ENCODE peak calls at places on chromosomes 4 and X, in five cellular contexts. S is CD8-positive, alpha-beta memory T cell; N is transverse colon; K is Caco-2; L is fibroblast of lung. U is an unnamed sample.
A peak's percentile ranks its signal among the peaks of the same experiment; 100 is the strongest.

GRCh38 chr4:106245176-106245575 is 70.8 kb downstream of the TBCK start:
- DNase-seq in S (no peak), N (no peak), K (no peak), L (no peak), U (no peak)

GRCh38 chr4:8700576-8700975 is 108.0 kb downstream of the CPZ start:
- DNase-seq in S (no peak), N (peak; percentile 3), K (no peak), L (no peak), U (no peak)

GRCh38 chr4:86927843-86928395 is 6.9 kb upstream of the AFF1 start:
- DNase-seq in S (no peak), N (peak; percentile 21), K (no peak), L (peak; percentile 98), U (no peak)

GRCh38 chr4:8913858-8914460 is 42.3 kb upstream of the HMX1 start:
- DNase-seq in S (no peak), N (no peak), K (peak; percentile 17), L (no peak), U (no peak)

GRCh38 chr4:172708184-172708583 is 460.4 kb upstream of the GALNT7 start:
- DNase-seq in S (no peak), N (peak; percentile 9), K (no peak), L (no peak), U (no peak)

GRCh38 chr4:72666910-72667309 is 97.9 kb upstream of the ADAMTS3 start:
- DNase-seq in S (no peak), N (no peak), K (no peak), L (no peak), U (no peak)

GRCh38 chr4:155120536-155120935 is 87.9 kb upstream of the NPY2R start:
- DNase-seq in S (no peak), N (no peak), K (no peak), L (no peak), U (no peak)

GRCh38 chr4:183610033-183610432 is 49.0 kb downstream of the RWDD4 start:
- DNase-seq in S (no peak), N (no peak), K (peak; percentile 57), L (peak; percentile 52), U (no peak)

GRCh38 chrX:6382284-6382683 is 152.6 kb downstream of the VCX3A start:
- DNase-seq in S (no peak), N (no peak), K (peak; percentile 45), L (no peak), U (no peak)

GRCh38 chr4:4289575-4289929 is 402 bp downstream of the LYAR start:
- DNase-seq in S (no peak), N (peak; percentile 12), K (no peak), L (no peak), U (peak; percentile 53)

GRCh38 chr4:121380448-121381147 is at the start of gene QRFPR:
- DNase-seq in S (no peak), N (no peak), K (no peak), L (no peak), U (no peak)

GRCh38 chr4:87505862-87506261 is 23.3 kb downstream of the SPARCL1 start:
- DNase-seq in S (no peak), N (no peak), K (no peak), L (no peak), U (no peak)

GRCh38 chr4:99234331-99235010 is 15.4 kb upstream of the ADH6 start:
- DNase-seq in S (no peak), N (no peak), K (no peak), L (no peak), U (no peak)

GRCh38 chr4:181911420-181911819 is 331.8 kb upstream of the TENM3 start:
- DNase-seq in S (no peak), N (no peak), K (no peak), L (peak; percentile 74), U (no peak)

GRCh38 chrX:130174051-130174704 is 2.4 kb downstream of the RAB33A start:
- DNase-seq in S (no peak), N (no peak), K (no peak), L (peak; percentile 85), U (no peak)

GRCh38 chr4:40311811-40312346 is 23.3 kb upstream of the CHRNA9 start:
- DNase-seq in S (no peak), N (no peak), K (no peak), L (no peak), U (no peak)

DNA sequence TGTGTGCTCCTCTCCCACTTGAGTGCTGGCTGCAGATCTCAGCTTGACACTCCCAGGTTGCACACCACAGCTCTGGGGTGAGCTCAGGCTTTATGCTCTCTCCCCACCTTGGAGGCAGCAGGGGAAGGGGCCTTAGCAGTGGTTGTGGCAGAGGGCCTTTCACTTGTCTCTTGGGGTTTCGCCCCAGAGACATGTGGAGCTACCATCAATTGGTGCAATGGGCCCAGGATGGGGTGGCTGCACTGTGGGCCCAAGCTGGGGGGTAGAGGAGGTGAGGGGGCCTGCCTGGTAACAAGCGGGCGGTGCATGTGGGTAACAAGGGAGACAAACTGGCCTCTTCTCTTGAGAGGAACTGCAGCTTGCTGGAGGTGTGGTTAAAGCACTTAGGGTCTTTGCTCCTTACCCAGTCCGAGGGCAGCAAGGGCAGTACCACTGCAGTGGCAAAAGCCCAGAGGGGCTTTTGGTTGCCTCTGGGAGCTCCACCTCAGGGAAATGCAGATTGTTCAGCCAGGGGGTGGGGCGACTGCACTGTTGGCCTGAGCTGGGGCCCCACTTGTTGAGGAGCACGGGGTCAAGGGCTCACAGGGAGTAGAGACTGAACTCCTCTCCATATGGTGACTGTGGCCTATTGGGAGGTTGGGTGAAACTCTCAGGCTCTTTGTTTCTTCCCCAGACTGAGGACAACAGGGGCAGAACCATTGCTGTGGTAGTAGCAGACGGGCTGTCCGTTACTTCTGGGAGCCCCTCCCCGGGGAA is 30.5 kb upstream of the OR13H1 start:
- DNase-seq in S (no peak), N (no peak), K (no peak), L (no peak), U (no peak)
- H3K9me3 ChIP-seq in S (no peaks in the 10 kb centered on the region), N (no peaks in the 10 kb centered on the region), K (no peaks in the 10 kb centered on the region), L (no peaks in the 10 kb centered on the region), U (no peaks in the 10 kb centered on the region)

GRCh38 chrX:40318796-40319195 is 221.0 kb upstream of the BCOR start:
- DNase-seq in S (no peak), N (no peak), K (no peak), L (no peak), U (no peak)
- H3K9me3 ChIP-seq in S (no peaks in the 10 kb centered on the region), N (no peaks in the 10 kb centered on the region), K (no peaks in the 10 kb centered on the region), L (no peaks in the 10 kb centered on the region), U (no peaks in the 10 kb centered on the region)

DNA sequence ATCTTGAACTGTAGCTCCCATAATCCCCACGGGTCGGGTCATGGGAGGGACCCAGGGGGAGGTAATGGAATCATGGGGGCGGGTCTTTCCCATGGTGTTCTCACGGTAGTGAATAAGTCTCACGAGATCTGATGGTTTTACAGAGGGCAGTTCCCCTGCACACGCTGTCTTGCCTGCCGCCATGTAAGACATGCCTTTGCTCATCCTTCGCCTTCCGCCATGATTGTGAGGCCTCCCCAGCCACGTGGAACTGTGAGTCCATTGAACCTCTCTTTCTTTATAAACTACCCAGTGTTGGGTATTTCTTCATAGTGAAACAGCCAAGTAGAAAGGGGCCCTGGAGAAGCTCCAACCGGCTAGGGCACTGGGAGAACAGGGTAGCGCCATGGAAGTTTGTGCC is 12.3 kb downstream of the CTAG1A start:
- DNase-seq in S (no peak), N (no peak), K (no peak), L (no peak), U (no peak)
- H3K9me3 ChIP-seq in S (no peaks in the 10 kb centered on the region), N (no peaks in the 10 kb centered on the region), K (no peaks in the 10 kb centered on the region), L (no peaks in the 10 kb centered on the region), U (no peaks in the 10 kb centered on the region)

DNA sequence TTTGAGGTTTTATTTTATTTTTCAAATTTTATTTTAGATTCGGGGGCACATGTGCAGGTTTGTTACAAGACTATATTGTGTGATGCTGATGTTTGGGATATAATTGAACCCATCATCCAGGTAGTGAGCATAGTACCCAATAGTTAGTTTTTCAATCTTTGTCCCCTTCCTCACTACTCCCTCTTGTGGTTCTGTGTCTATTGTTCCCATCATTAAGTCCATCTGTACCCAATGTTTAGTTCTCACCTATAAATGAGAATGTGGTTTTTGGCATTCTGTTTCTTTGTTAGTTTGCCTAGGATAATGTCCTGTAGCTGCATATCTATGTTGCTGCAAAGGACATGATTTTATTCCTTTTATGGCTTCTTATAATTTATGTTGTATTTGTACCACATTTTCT is 767.2 kb upstream of the ADGRL3 start:
- DNase-seq in S (no peak), N (no peak), K (no peak), L (no peak), U (no peak)
- H3K9me3 ChIP-seq in S (no peaks in the 10 kb centered on the region), N (no peaks in the 10 kb centered on the region), K (no peaks in the 10 kb centered on the region), L (no peaks in the 10 kb centered on the region), U (no peaks in the 10 kb centered on the region)

GRCh38 chrX:47880927-47881326 is 44.2 kb downstream of the ZNF81 start:
- DNase-seq in S (no peak), N (no peak), K (no peak), L (no peak), U (no peak)
- H3K9me3 ChIP-seq in S (no peaks in the 10 kb centered on the region), N (no peaks in the 10 kb centered on the region), K (no peaks in the 10 kb centered on the region), L (no peaks in the 10 kb centered on the region), U (no peaks in the 10 kb centered on the region)

GRCh38 chr4:113103556-113103955 is 54.1 kb downstream of the ANK2 start:
- DNase-seq in S (no peak), N (no peak), K (no peak), L (no peak), U (no peak)
- H3K9me3 ChIP-seq in S (no peaks in the 10 kb centered on the region), N (no peaks in the 10 kb centered on the region), K (no peaks in the 10 kb centered on the region), L (no peaks in the 10 kb centered on the region), U (no peaks in the 10 kb centered on the region)

U was measured in lower lobe of right lung.